ENCODE peak calls at places on chromosomes 7 and 10, in seven cellular contexts. O is substantia nigra, J is foreskin fibroblast, Y is frontal cortex, B is dorsolateral prefrontal cortex, S is GM19239, P is NCI-H1694. Z is an unnamed sample.

GRCh38 chr10:122126763-122127659 is 138.0 kb downstream of the TACC2 start:
- DNase-seq in O (no peak), J (peak), Y (no peak), B (no peak), S (no peak), P (no peak), Z (peak)

GRCh38 chr7:5216931-5217330 is 26.9 kb downstream of the WIPI2 start:
- DNase-seq in O (no peak), J (no peak), Y (no peak), B (no peak), S (no peak), P (no peak), Z (no peak)

GRCh38 chr10:21584834-21585530 is 51.0 kb downstream of the MLLT10 start:
- DNase-seq in O (no peak), J (no peak), Y (no peak), B (no peak), S (no peak), P (no peak), Z (no peak)

GRCh38 chr7:876077-876971 is at the start of gene GET4:
- DNase-seq in O (peak), J (peak), Y (peak), B (peak), S (peak), P (peak), Z (peak)

GRCh38 chr10:1141701-1142100 is 85.5 kb downstream of the WDR37 start:
- DNase-seq in O (no peak), J (no peak), Y (no peak), B (no peak), S (no peak), P (no peak), Z (no peak)

GRCh38 chr10:73529089-73529832 is 33.4 kb upstream of the PPP3CB start:
- DNase-seq in O (no peak), J (peak), Y (peak), B (peak), S (peak), P (peak), Z (no peak)

GRCh38 chr7:138458576-138459234 is 1.4 kb upstream of the TRIM24 start:
- DNase-seq in O (no peak), J (no peak), Y (no peak), B (no peak), S (no peak), P (no peak), Z (no peak)

GRCh38 chr7:46784746-46785145 is 797.2 kb downstream of the TNS3 start:
- DNase-seq in O (no peak), J (peak), Y (no peak), B (no peak), S (no peak), P (no peak), Z (no peak)

GRCh38 chr10:110206988-110207804 is at the start of gene MXI1:
- DNase-seq in O (peak), J (peak), Y (peak), B (peak), S (peak), P (peak), Z (peak)

GRCh38 chr10:16780338-16780880 is 36.8 kb downstream of the RSU1 start:
- DNase-seq in O (no peak), J (no peak), Y (no peak), B (no peak), S (no peak), P (no peak), Z (no peak)

GRCh38 chr7:1055084-1055450 is 10.7 kb downstream of the GPR146 start:
- DNase-seq in O (peak), J (peak), Y (peak), B (peak), S (no peak), P (peak), Z (no peak)

GRCh38 chr10:103395754-103396066 is 565 bp downstream of the ATP5MK start:
- DNase-seq in O (no peak), J (peak), Y (no peak), B (no peak), S (no peak), P (no peak), Z (no peak)

GRCh38 chr10:49633327-49634045 is 19.6 kb downstream of the CHAT start:
- DNase-seq in O (no peak), J (no peak), Y (no peak), B (no peak), S (no peak), P (peak), Z (peak)

GRCh38 chr7:17521437-17521836 is 223.0 kb downstream of the AHR start:
- DNase-seq in O (no peak), J (peak), Y (no peak), B (no peak), S (no peak), P (no peak), Z (no peak)

GRCh38 chr7:56062382-56062781 is 1.7 kb upstream of the SUMF2 start:
- DNase-seq in O (no peak), J (peak), Y (no peak), B (no peak), S (no peak), P (no peak), Z (no peak)

GRCh38 chr10:88901610-88902327 is 21.7 kb downstream of the STAMBPL1 start:
- DNase-seq in O (no peak), J (peak), Y (no peak), B (no peak), S (no peak), P (no peak), Z (no peak)

GRCh38 chr7:13179775-13180448 is 492.5 kb downstream of the ARL4A start:
- DNase-seq in O (no peak), J (no peak), Y (no peak), B (no peak), S (no peak), P (no peak), Z (no peak)

GRCh38 chr10:99859585-99859984 is 77.1 kb downstream of the ABCC2 start:
- DNase-seq in O (no peak), J (peak), Y (no peak), B (no peak), S (no peak), P (no peak), Z (no peak)

GRCh38 chr10:78361031-78361430 is 327.4 kb downstream of the RPS24 start:
- DNase-seq in O (no peak), J (no peak), Y (no peak), B (no peak), S (no peak), P (no peak), Z (peak)

GRCh38 chr7:155543011-155543881 is 3.1 kb downstream of the CNPY1 start:
- DNase-seq in O (no peak), J (no peak), Y (no peak), B (no peak), S (no peak), P (no peak), Z (no peak)

GRCh38 chr10:100890696-100891271 is 22.0 kb upstream of the SLF2 start:
- DNase-seq in O (no peak), J (peak), Y (no peak), B (no peak), S (no peak), P (no peak), Z (no peak)

GRCh38 chr10:649798-650690 is 39.4 kb downstream of the DIP2C start:
- DNase-seq in O (no peak), J (peak), Y (no peak), B (no peak), S (no peak), P (no peak), Z (peak)

GRCh38 chr10:102775973-102776669 is 32.4 kb downstream of the WBP1L start:
- DNase-seq in O (peak), J (peak), Y (no peak), B (no peak), S (no peak), P (no peak), Z (peak)

GRCh38 chr7:102468416-102469350 is 3.9 kb downstream of the LRWD1 start:
- DNase-seq in O (no peak), J (no peak), Y (no peak), B (peak), S (no peak), P (no peak), Z (peak)

GRCh38 chr10:129161184-129161583 is 305.9 kb upstream of the MGMT start:
- DNase-seq in O (no peak), J (peak), Y (no peak), B (no peak), S (no peak), P (no peak), Z (no peak)

GRCh38 chr10:43204943-43205671 is 61.8 kb downstream of the RASGEF1A start:
- DNase-seq in O (no peak), J (peak), Y (peak), B (peak), S (peak), P (peak), Z (peak)

GRCh38 chr7:94005753-94006152 is 1.6 kb upstream of the BET1 start:
- DNase-seq in O (no peak), J (no peak), Y (no peak), B (no peak), S (no peak), P (no peak), Z (no peak)

GRCh38 chr7:37112210-37112609 is 336.5 kb downstream of the ELMO1 start:
- DNase-seq in O (no peak), J (no peak), Y (no peak), B (no peak), S (no peak), P (no peak), Z (no peak)